ENCODE peak calls at places on chromosome X, in ten cellular contexts. B, F, L, D, Z, P, W, R, X and U are unnamed samples.

GRCh38 chrX:39158801-39159657 is 357.8 kb downstream of the MID1IP1 start:
- DNase-seq in F (no peak), W (no peak), X (no peak), P (no peak), L (no peak), R (peak; percentile 2), Z (peak; percentile 58), D (no peak), B (no peak), U (no peak)

GRCh38 chrX:10217218-10217617 is 60.4 kb downstream of the CLCN4 start:
- DNase-seq in W (no peak), D (no peak), R (no peak), B (no peak), F (no peak), P (no peak), L (no peak), X (no peak), Z (no peak), U (no peak)

GRCh38 chrX:115324194-115324593 is 34.7 kb downstream of the LUZP4 start:
- DNase-seq in D (no peak), Z (peak; percentile 36), R (peak; percentile 17), F (no peak), B (peak; percentile 50), L (no peak), W (no peak), X (no peak), P (no peak), U (no peak)

GRCh38 chrX:119218198-119218597 is 17.9 kb upstream of the PGRMC1 start:
- DNase-seq in Z (peak; percentile 31), L (no peak), D (no peak), P (no peak), X (no peak), R (peak; percentile 14), F (no peak), B (no peak), W (peak; percentile 4), U (no peak)

GRCh38 chrX:150038977-150039599 is 100.8 kb upstream of the EOLA2 start:
- DNase-seq in B (no peak), X (no peak), Z (peak; percentile 43), D (no peak), P (no peak), L (no peak), W (peak; percentile 38), F (no peak), R (peak; percentile 15), U (no peak)

GRCh38 chrX:150548684-150549083 is 19.7 kb upstream of the MTM1 start:
- DNase-seq in F (no peak), Z (no peak), P (no peak), B (no peak), R (no peak), D (no peak), W (no peak), X (no peak), L (no peak), U (no peak)

GRCh38 chrX:154890990-154891639 is 5.0 kb downstream of the F8A1 start:
- DNase-seq in D (no peak), W (no peak), Z (no peak), F (no peak), X (no peak), L (no peak), P (no peak), R (no peak), B (no peak), U (no peak)

GRCh38 chrX:11970935-11971334 is 167.3 kb upstream of the FRMPD4 start:
- DNase-seq in R (peak; percentile 29), P (no peak), W (no peak), Z (peak; percentile 51), D (no peak), F (no peak), X (no peak), L (no peak), B (no peak), U (no peak)

GRCh38 chrX:143781103-143781502 is 60.6 kb upstream of the SPANXN2 start:
- DNase-seq in P (no peak), Z (peak; percentile 1), L (no peak), R (no peak), F (no peak), B (no peak), W (peak; percentile 59), X (no peak), D (no peak), U (no peak)

GRCh38 chrX:121258545-121258944 is 211.1 kb downstream of the GLUD2 start:
- DNase-seq in D (no peak), B (no peak), P (no peak), X (no peak), R (no peak), F (no peak), W (no peak), Z (no peak), L (no peak), U (no peak)

GRCh38 chrX:6701085-6701484 is 166.2 kb upstream of the VCX3A start:
- DNase-seq in P (no peak), X (no peak), W (no peak), Z (no peak), B (no peak), F (no peak), L (no peak), R (no peak), D (no peak), U (no peak)

GRCh38 chrX:111040377-111041017 is 55.5 kb upstream of the PAK3 start:
- DNase-seq in R (peak; percentile 9), D (no peak), X (no peak), W (no peak), F (no peak), B (no peak), P (no peak), Z (peak; percentile 4), L (no peak), U (no peak)

GRCh38 chrX:103170216-103170615 is 44.7 kb upstream of the BEX4 start:
- DNase-seq in L (no peak), P (no peak), W (no peak), R (peak; percentile 4), B (no peak), F (no peak), Z (peak; percentile 26), X (no peak), D (no peak), U (no peak)

GRCh38 chrX:68669872-68670271 is 22.4 kb downstream of the STARD8 start:
- DNase-seq in L (no peak), B (no peak), P (no peak), D (no peak), X (no peak), Z (no peak), F (no peak), R (no peak), W (no peak), U (no peak)

GRCh38 chrX:74492720-74493201 is 71.5 kb downstream of the SLC16A2 start:
- DNase-seq in X (no peak), W (no peak), D (no peak), B (no peak), P (no peak), F (peak; percentile 9), R (peak; percentile 1), L (no peak), Z (no peak), U (no peak)

GRCh38 chrX:123959281-123960063 is 2.0 kb upstream of the STAG2 start:
- DNase-seq in F (peak; percentile 5), R (peak; percentile 34), Z (peak; percentile 38), L (peak; percentile 78), D (no peak), X (no peak), W (peak; percentile 48), B (peak; percentile 70), P (peak; percentile 2), U (no peak)

GRCh38 chrX:53312946-53313745 is 31.8 kb upstream of the IQSEC2 start:
- DNase-seq in B (peak; percentile 53), W (peak; percentile 23), D (peak; percentile 29), P (peak; percentile 60), X (peak; percentile 24), Z (peak; percentile 60), F (peak; percentile 67), L (peak; percentile 75), R (peak; percentile 74), U (peak; percentile 27)

GRCh38 chrX:9988762-9989161 is 21.6 kb downstream of the CLDN34 start:
- DNase-seq in F (no peak), R (peak; percentile 35), L (no peak), Z (peak; percentile 45), W (peak; percentile 7), D (no peak), B (no peak), P (no peak), X (no peak), U (no peak)

GRCh38 chrX:16002185-16002584 is 121.2 kb upstream of the GRPR start:
- DNase-seq in R (peak; percentile 43), D (no peak), W (no peak), X (no peak), B (no peak), L (no peak), P (no peak), Z (peak; percentile 13), F (no peak), U (no peak)

GRCh38 chrX:135484636-135485289 is 35.7 kb upstream of the INTS6L start:
- DNase-seq in R (peak; percentile 54), W (peak; percentile 32), X (no peak), D (no peak), Z (peak; percentile 80), B (no peak), F (no peak), P (no peak), L (no peak), U (no peak)

GRCh38 chrX:141314441-141314840 is 72.1 kb upstream of the SPANXC start:
- DNase-seq in L (no peak), W (no peak), R (no peak), P (no peak), D (no peak), Z (peak; percentile 2), F (no peak), X (no peak), B (no peak), U (no peak)